ENCODE peak calls at places on chromosomes 16 and 17, in seven cellular contexts. B is stimulated activated CD4-positive, alpha-beta T cell treated with anti-CD3 and anti-CD28 coated beads, TNF-alpha, amount 100 ng/mL, for 48 hours; K is activated T-cell treated with anti-CD3 and anti-CD28 coated beads, Interleukin-2, amount 50 U/mL, for 72 hours; S is left ventricle myocardium inferior; R is NCI-H524 treated with DMSO at 0.1 percent for 48 hours; H is fibroblast of the conjunctiva; M is IMR-90. D is an unnamed sample.

GRCh38 chr17:17347234-17347955 is 44.2 kb downstream of the NT5M start:
- DNase-seq in B (no peak), K (no peak), S (no peak), R (no peak), H (no peak), M (no peak), D (no peak)

GRCh38 chr16:90072442-90073105 is 4.6 kb downstream of the PRDM7 start:
- DNase-seq in B (no peak), K (no peak), S (no peak), R (no peak), H (no peak), M (peak; percentile 20), D (no peak)

GRCh38 chr16:24163935-24164334 is 92.2 kb upstream of the CACNG3 start:
- DNase-seq in B (no peak), K (no peak), S (no peak), R (no peak), H (no peak), M (no peak), D (no peak)

GRCh38 chr16:86762035-86762550 is 183.7 kb downstream of the FOXL1 start:
- DNase-seq in B (no peak), K (no peak), S (no peak), R (no peak), H (no peak), M (no peak), D (no peak)

GRCh38 chr17:15122857-15123256 is 142.3 kb downstream of the PMP22 start:
- DNase-seq in B (no peak), K (no peak), S (no peak), R (no peak), H (no peak), M (no peak), D (no peak)

GRCh38 chr16:27547134-27547533 is 2.6 kb downstream of the GTF3C1 start:
- DNase-seq in B (no peak), K (no peak), S (no peak), R (peak; percentile 76), H (peak; percentile 40), M (peak; percentile 79), D (peak; percentile 11)

GRCh38 chr17:68048996-68049395 is 13.5 kb downstream of the KPNA2 start:
- DNase-seq in B (no peak), K (no peak), S (no peak), R (no peak), H (no peak), M (no peak), D (no peak)

GRCh38 chr17:28725660-28726395 is at the start of gene TLCD1:
- DNase-seq in B (peak; percentile 41), K (peak; percentile 83), S (peak; percentile 68), R (peak; percentile 59), H (no peak), M (peak; percentile 74), D (peak; percentile 71)

GRCh38 chr16:86072328-86073102 is 173.6 kb downstream of the IRF8 start:
- DNase-seq in B (peak; percentile 18), K (peak; percentile 32), S (peak; percentile 62), R (no peak), H (peak; percentile 64), M (peak; percentile 86), D (peak; percentile 67)

GRCh38 chr16:79612207-79612606 is 11.7 kb upstream of the MAF start:
- DNase-seq in B (no peak), K (no peak), S (no peak), R (no peak), H (no peak), M (no peak), D (no peak)

GRCh38 chr16:15535772-15536171 is 101.4 kb downstream of the BMERB1 start:
- DNase-seq in B (no peak), K (no peak), S (no peak), R (no peak), H (no peak), M (no peak), D (no peak)

GRCh38 chr17:1197379-1197778 is 17.6 kb upstream of the ABR start:
- DNase-seq in B (no peak), K (no peak), S (no peak), R (no peak), H (no peak), M (peak; percentile 40), D (peak; percentile 15)

GRCh38 chr17:73255671-73256181 is 6.0 kb downstream of the CPSF4L start:
- DNase-seq in B (peak; percentile 14), K (peak; percentile 51), S (peak; percentile 50), R (no peak), H (no peak), M (peak; percentile 24), D (peak; percentile 73)

GRCh38 chr16:68166264-68166663 is 69.7 kb downstream of the ESRP2 start:
- DNase-seq in B (no peak), K (no peak), S (no peak), R (no peak), H (no peak), M (no peak), D (no peak)

GRCh38 chr16:70395345-70395901 is 43.5 kb downstream of the ST3GAL2 start:
- DNase-seq in B (peak; percentile 45), K (peak; percentile 75), S (peak; percentile 63), R (no peak), H (no peak), M (peak; percentile 22), D (peak; percentile 73)

GRCh38 chr16:5428932-5429331 is 331.3 kb upstream of the EEF2KMT start:
- DNase-seq in B (no peak), K (no peak), S (no peak), R (no peak), H (no peak), M (no peak), D (no peak)